ENCODE peak calls at places on chromosome 13, in ten cellular contexts. J is activated CD8-positive, alpha-beta memory T cell treated with anti-CD3 and anti-CD28 coated beads for 1 hour; D is NCI-H1694; Z is amniotic epithelial cell; C is NCI-H748 treated with DMSO at 0.1 percent for 48 hours; I is non-pigmented ciliary epithelial cell; K is hippocampal formation; V is activated CD4-positive, CD25-positive, alpha-beta regulatory T cell treated with anti-CD3 and anti-CD28 coated beads, Interleukin-2, amount 50 U/mL, for 16 hours; H is stimulated activated CD4-positive, alpha-beta T cell treated with anti-CD3 and anti-CD28 coated beads, Interleukin-12 subunit alpha, Interleukin-12 subunit beta, amount 100 ng/mL, for 4 hours; S is hepatocyte. U is an unnamed sample.

GRCh38 chr13:35874704-35875103 is 256.5 kb downstream of the DCLK1 start:
- DNase-seq in J (no peak), D (no peak), Z (no peak), C (no peak), I (no peak), K (no peak), V (no peak), H (no peak), S (no peak), U (peak; percentile 2)

GRCh38 chr13:33109801-33110200 is 93.6 kb downstream of the KL start:
- DNase-seq in J (no peak), D (no peak), Z (no peak), C (no peak), I (no peak), K (no peak), V (no peak), H (no peak), S (no peak), U (no peak)

GRCh38 chr13:45773236-45773635 is 71.1 kb downstream of the CBY2 start:
- DNase-seq in J (no peak), D (no peak), Z (no peak), C (peak; percentile 9), I (peak; percentile 24), K (no peak), V (no peak), H (no peak), S (no peak), U (no peak)

GRCh38 chr13:110323986-110324749 is 17.1 kb downstream of the COL4A2 start:
- DNase-seq in J (no peak), D (no peak), Z (no peak), C (no peak), I (no peak), K (no peak), V (no peak), H (no peak), S (no peak), U (no peak)

GRCh38 chr13:97191615-97192014 is 30.5 kb upstream of the MBNL2 start:
- DNase-seq in J (no peak), D (no peak), Z (no peak), C (no peak), I (no peak), K (peak; percentile 50), V (no peak), H (no peak), S (no peak), U (no peak)

GRCh38 chr13:108755084-108755483 is 125.7 kb downstream of the MYO16 start:
- DNase-seq in J (no peak), D (no peak), Z (no peak), C (no peak), I (no peak), K (no peak), V (no peak), H (no peak), S (no peak), U (no peak)

GRCh38 chr13:50714886-50715285 is 128.6 kb downstream of the DLEU7 start:
- DNase-seq in J (no peak), D (no peak), Z (no peak), C (no peak), I (no peak), K (no peak), V (no peak), H (no peak), S (no peak), U (no peak)

GRCh38 chr13:80299046-80299445 is 41.9 kb downstream of the SPRY2 start:
- DNase-seq in J (no peak), D (no peak), Z (no peak), C (no peak), I (no peak), K (no peak), V (no peak), H (no peak), S (no peak), U (no peak)

GRCh38 chr13:22061371-22061805 is 390.5 kb downstream of the FGF9 start:
- DNase-seq in J (peak; percentile 15), D (no peak), Z (no peak), C (no peak), I (no peak), K (no peak), V (peak; percentile 27), H (peak; percentile 54), S (no peak), U (no peak)

GRCh38 chr13:110119943-110120905 is 186.7 kb downstream of the COL4A1 start:
- DNase-seq in J (no peak), D (no peak), Z (no peak), C (no peak), I (no peak), K (no peak), V (no peak), H (no peak), S (no peak), U (no peak)

GRCh38 chr13:106348032-106348431 is 187.4 kb downstream of the EFNB2 start:
- DNase-seq in J (no peak), D (no peak), Z (peak; percentile 40), C (no peak), I (no peak), K (no peak), V (no peak), H (no peak), S (peak; percentile 55), U (no peak)

GRCh38 chr13:30078059-30078458 is 227.6 kb upstream of the UBL3 start:
- DNase-seq in J (no peak), D (no peak), Z (no peak), C (no peak), I (no peak), K (no peak), V (no peak), H (no peak), S (no peak), U (no peak)

GRCh38 chr13:105403065-105403464 is 1132.4 kb downstream of the EFNB2 start:
- DNase-seq in J (no peak), D (no peak), Z (peak; percentile 71), C (no peak), I (no peak), K (no peak), V (no peak), H (no peak), S (no peak), U (no peak)

GRCh38 chr13:29621401-29621800 is 25.9 kb upstream of the SLC7A1 start:
- DNase-seq in J (no peak), D (no peak), Z (peak; percentile 17), C (no peak), I (peak; percentile 20), K (no peak), V (no peak), H (no peak), S (no peak), U (no peak)

GRCh38 chr13:98228661-98229349 is 51.7 kb upstream of the RNF113B start:
- DNase-seq in J (no peak), D (no peak), Z (peak; percentile 21), C (no peak), I (no peak), K (no peak), V (no peak), H (no peak), S (no peak), U (no peak)

GRCh38 chr13:56351041-56351440 is 789.7 kb upstream of the PRR20A start:
- DNase-seq in J (no peak), D (no peak), Z (no peak), C (no peak), I (no peak), K (no peak), V (no peak), H (no peak), S (no peak), U (no peak)

GRCh38 chr13:112042496-112042895 is 24.5 kb upstream of the SOX1 start:
- DNase-seq in J (no peak), D (no peak), Z (no peak), C (no peak), I (no peak), K (no peak), V (no peak), H (no peak), S (no peak), U (no peak)

GRCh38 chr13:66264976-66265375 is 965.2 kb downstream of the PCDH9 start:
- DNase-seq in J (no peak), D (peak; percentile 1), Z (no peak), C (no peak), I (peak; percentile 3), K (peak; percentile 4), V (no peak), H (no peak), S (no peak), U (peak; percentile 10)

GRCh38 chr13:79481685-79482052 is 714 bp downstream of the NDFIP2 start:
- DNase-seq in J (peak; percentile 19), D (no peak), Z (no peak), C (peak; percentile 28), I (no peak), K (no peak), V (peak; percentile 26), H (peak; percentile 66), S (peak; percentile 25), U (no peak)

GRCh38 chr13:29883941-29884518 is 33.6 kb upstream of the UBL3 start:
- DNase-seq in J (no peak), D (no peak), Z (no peak), C (no peak), I (no peak), K (no peak), V (no peak), H (no peak), S (no peak), U (no peak)